ENCODE peak calls at places on chromosomes 2 and 18, in six cellular contexts. B, W, Y, Z, R and T are unnamed samples.

GRCh38 chr2:65458999-65459398 is 26.6 kb upstream of the SPRED2 start:
- DNase-seq in B (no peak), W (no peak), Y (no peak), Z (no peak), R (no peak), T (no peak)

GRCh38 chr2:42770288-42771131 is 6.6 kb upstream of the OXER1 start:
- DNase-seq in B (peak), W (peak), Y (no peak), Z (peak), R (no peak), T (peak)

GRCh38 chr2:100924520-100925451 is 77.3 kb upstream of the RPL31 start:
- DNase-seq in B (no peak), W (peak), Y (peak), Z (no peak), R (peak), T (no peak)

GRCh38 chr2:142422769-142423168 is 292.0 kb upstream of the LRP1B start:
- DNase-seq in B (no peak), W (no peak), Y (peak), Z (no peak), R (no peak), T (no peak)

GRCh38 chr18:7234061-7234460 is 3.2 kb downstream of the LRRC30 start:
- DNase-seq in B (no peak), W (no peak), Y (no peak), Z (no peak), R (peak), T (no peak)

GRCh38 chr2:240791821-240792657 is 28.0 kb downstream of the KIF1A start:
- DNase-seq in B (peak), W (no peak), Y (no peak), Z (no peak), R (no peak), T (no peak)

GRCh38 chr2:85589982-85590791 is 5.4 kb upstream of the RNF181 start:
- DNase-seq in B (no peak), W (no peak), Y (no peak), Z (peak), R (peak), T (peak)

GRCh38 chr2:44740678-44741077 is 200.8 kb upstream of the SIX3 start:
- DNase-seq in B (no peak), W (no peak), Y (peak), Z (no peak), R (no peak), T (no peak)

GRCh38 chr2:237540223-237540775 is 26.1 kb upstream of the PRLH start:
- DNase-seq in B (no peak), W (no peak), Y (no peak), Z (no peak), R (peak), T (no peak)

GRCh38 chr2:74029719-74030397 is 45.1 kb downstream of the TET3 start:
- DNase-seq in B (no peak), W (no peak), Y (no peak), Z (no peak), R (no peak), T (no peak)

GRCh38 chr2:235051436-235052260 is 99.8 kb downstream of the SH3BP4 start:
- DNase-seq in B (no peak), W (peak), Y (no peak), Z (no peak), R (no peak), T (no peak)

GRCh38 chr18:62445386-62445917 is 77.4 kb upstream of the ZCCHC2 start:
- DNase-seq in B (no peak), W (no peak), Y (no peak), Z (peak), R (no peak), T (no peak)

GRCh38 chr2:8761529-8762164 is 75.8 kb downstream of the KIDINS220 start:
- DNase-seq in B (no peak), W (no peak), Y (peak), Z (peak), R (no peak), T (no peak)

GRCh38 chr2:162524192-162524591 is 180.3 kb downstream of the GCA start:
- DNase-seq in B (no peak), W (peak), Y (peak), Z (peak), R (no peak), T (no peak)

GRCh38 chr2:160054984-160055725 is 7.3 kb downstream of the PLA2R1 start:
- DNase-seq in B (no peak), W (peak), Y (no peak), Z (no peak), R (no peak), T (no peak)

GRCh38 chr18:36349552-36349951 is 52.0 kb downstream of the FHOD3 start:
- DNase-seq in B (no peak), W (no peak), Y (peak), Z (peak), R (no peak), T (no peak)

GRCh38 chr2:239826786-239827510 is 198.2 kb downstream of the NDUFA10 start:
- DNase-seq in B (peak), W (peak), Y (no peak), Z (no peak), R (peak), T (no peak)

GRCh38 chr2:164498841-164499240 is 122.4 kb downstream of the GRB14 start:
- DNase-seq in B (no peak), W (no peak), Y (peak), Z (no peak), R (no peak), T (no peak)

GRCh38 chr2:164496421-164496820 is 124.9 kb downstream of the GRB14 start:
- DNase-seq in B (no peak), W (no peak), Y (no peak), Z (no peak), R (no peak), T (no peak)

GRCh38 chr2:164496881-164497280 is 124.4 kb downstream of the GRB14 start:
- DNase-seq in B (no peak), W (no peak), Y (no peak), Z (no peak), R (no peak), T (no peak)

DNA sequence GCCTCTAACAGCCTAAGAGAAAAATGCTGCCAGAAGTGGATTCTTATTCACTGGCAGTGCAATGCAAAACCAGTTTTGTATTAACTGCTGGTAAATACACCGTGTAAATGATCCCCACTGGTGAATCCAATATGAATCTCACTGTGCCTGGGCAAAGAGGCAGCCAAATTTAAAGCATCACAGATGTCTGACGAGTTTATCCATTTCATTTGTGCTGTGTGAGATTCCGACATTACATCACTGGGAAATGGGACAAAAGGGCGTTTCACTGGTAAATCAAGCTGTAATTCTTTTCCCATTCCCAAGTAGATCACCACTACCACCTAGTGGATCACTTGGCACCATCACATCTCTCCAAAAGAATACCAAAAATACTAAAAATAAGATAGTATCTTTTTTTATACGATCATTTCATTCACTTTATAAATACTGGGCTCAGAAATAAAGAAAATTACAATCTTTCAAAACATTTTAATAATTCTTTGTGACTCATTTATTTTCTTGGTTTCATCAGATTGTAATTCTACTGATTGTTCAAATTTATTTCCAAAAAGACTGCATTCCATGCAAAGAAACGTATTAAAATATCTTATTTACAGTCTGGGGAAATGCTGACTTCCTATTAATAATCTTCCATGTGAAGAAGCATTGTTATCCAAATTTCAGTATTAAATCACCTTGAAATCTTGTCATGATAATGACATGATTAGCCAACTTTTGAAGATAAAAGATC is 125.6 kb downstream of the GRB14 start:
- DNase-seq in B (no peak), W (peak), Y (peak), Z (peak), R (no peak), T (no peak)
- TF ChIP-seq CTCF in B (no peak), W (peak), Y (no peak), Z (peak), R (peak), T (peak)

GRCh38 chr18:53702480-53702879 is 522.0 kb downstream of the MBD2 start:
- DNase-seq in B (no peak), W (no peak), Y (no peak), Z (no peak), R (no peak), T (no peak)

GRCh38 chr18:53701697-53702096 is 522.8 kb downstream of the MBD2 start:
- DNase-seq in B (no peak), W (no peak), Y (no peak), Z (no peak), R (no peak), T (no peak)

DNA sequence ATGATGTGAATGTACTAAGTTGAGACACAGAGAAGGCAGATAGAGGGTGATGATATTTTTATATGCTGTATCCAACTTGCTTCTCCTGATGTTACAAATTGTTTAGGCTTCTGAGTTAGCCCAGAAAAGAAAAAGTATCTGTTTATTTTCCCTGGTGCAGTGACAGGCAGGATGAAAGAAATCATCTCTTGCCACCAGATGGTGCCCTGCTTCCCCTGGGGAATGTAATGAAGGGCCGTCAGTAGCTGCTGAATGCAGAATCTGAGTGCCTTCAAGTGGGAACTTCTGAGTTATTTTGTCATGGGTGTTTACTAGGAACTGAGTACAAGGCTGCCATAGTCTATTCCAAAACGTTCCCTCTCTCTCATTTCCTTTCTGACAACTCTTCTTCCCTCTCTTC is 525.6 kb downstream of the MBD2 start:
- DNase-seq in B (no peak), W (peak), Y (peak), Z (peak), R (peak), T (peak)
- TF ChIP-seq CTCF in B (no peak), W (peak), Y (no peak), Z (peak), R (peak), T (peak)

GRCh38 chr2:35410431-35411061 is 945.0 kb upstream of the CRIM1 start:
- DNase-seq in B (no peak), W (peak), Y (peak), Z (peak), R (peak), T (peak)
- TF ChIP-seq CTCF in B (peak), W (peak), Y (peak), Z (peak), R (peak), T (peak)

GRCh38 chr2:195498176-195498575 is 158.8 kb upstream of the SLC39A10 start:
- DNase-seq in B (no peak), W (peak), Y (peak), Z (peak), R (peak), T (no peak)
- TF ChIP-seq CTCF in B (peak), W (peak), Y (no peak), Z (peak), R (peak), T (peak)

GRCh38 chr2:206389164-206389563 is 54.2 kb upstream of the ADAM23 start:
- DNase-seq in B (no peak), W (no peak), Y (no peak), Z (no peak), R (no peak), T (no peak)

GRCh38 chr2:206390181-206390580 is 53.2 kb upstream of the ADAM23 start:
- DNase-seq in B (no peak), W (no peak), Y (no peak), Z (no peak), R (no peak), T (no peak)

GRCh38 chr2:206396216-206396615 is 47.1 kb upstream of the ADAM23 start:
- DNase-seq in B (no peak), W (peak), Y (no peak), Z (no peak), R (no peak), T (no peak)

DNA sequence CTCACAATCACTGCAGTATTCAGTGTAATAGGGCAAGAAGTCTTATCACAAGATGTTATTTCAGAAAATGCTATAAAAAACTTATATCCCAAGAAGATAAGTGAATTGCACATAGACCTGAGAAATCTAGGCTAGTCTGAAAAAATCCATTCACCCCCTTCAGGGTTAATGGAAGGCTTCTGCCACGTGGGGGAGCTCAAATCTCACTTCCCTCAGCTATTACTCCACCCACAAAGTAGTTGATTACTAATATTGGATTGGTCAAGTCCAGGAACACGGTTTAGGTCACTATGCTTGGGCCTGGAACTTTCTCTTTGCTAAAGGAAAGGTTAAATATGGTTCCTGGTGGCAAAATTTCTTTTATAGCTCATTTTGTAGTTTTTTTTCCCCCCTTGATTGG is 51.2 kb upstream of the ADAM23 start:
- DNase-seq in B (no peak), W (peak), Y (peak), Z (peak), R (no peak), T (no peak)
- TF ChIP-seq CTCF in B (no peak), W (peak), Y (no peak), Z (peak), R (peak), T (peak)